ENCODE peak calls at places on chromosomes 6 and 20, in eight cellular contexts. Y is fibroblast of mammary gland, D is BJ, Q is mammary epithelial cell, T is progenitor cell of endocrine pancreas, L is nephron progenitor cell, E is bronchial epithelial cell, U is GM10248. K is an unnamed sample.
A peak's percentile ranks its signal among the peaks of the same experiment; 100 is the strongest.

GRCh38 chr20:38838326-38838725 is 32.8 kb downstream of the PPP1R16B start:
- DNase-seq in L (no peak), Y (no peak), E (no peak), Q (no peak), T (no peak), U (no peak), D (no peak), K (no peak)

GRCh38 chr20:17215167-17215566 is 11.7 kb upstream of the PCSK2 start:
- DNase-seq in E (no peak), Y (no peak), U (no peak), Q (no peak), T (no peak), D (no peak), L (no peak), K (no peak)

GRCh38 chr20:57880155-57880648 is 170.4 kb upstream of the PMEPA1 start:
- DNase-seq in T (no peak), Y (no peak), U (no peak), D (peak; percentile 62), Q (no peak), L (no peak), E (no peak), K (no peak)

GRCh38 chr6:2859325-2859700 is 17.6 kb upstream of the SERPINB1 start:
- DNase-seq in Y (no peak), L (no peak), Q (no peak), E (no peak), U (no peak), T (no peak), D (no peak), K (no peak)

GRCh38 chr6:143745160-143746133 is 67.7 kb downstream of the PHACTR2 start:
- DNase-seq in E (peak; percentile 39), D (no peak), Y (peak; percentile 57), L (peak; percentile 23), T (peak; percentile 46), U (no peak), Q (no peak), K (no peak)

GRCh38 chr20:7214081-7214740 is 446.7 kb downstream of the BMP2 start:
- DNase-seq in Y (no peak), D (no peak), E (no peak), U (no peak), L (no peak), T (no peak), Q (no peak), K (no peak)

GRCh38 chr20:17490501-17490900 is 40.7 kb downstream of the BFSP1 start:
- DNase-seq in Q (no peak), L (no peak), D (no peak), Y (no peak), U (no peak), E (no peak), T (no peak), K (no peak)

GRCh38 chr20:49985157-49985556 is 2.4 kb downstream of the SNAI1 start:
- DNase-seq in Q (no peak), D (no peak), U (no peak), E (no peak), L (no peak), Y (no peak), T (no peak), K (no peak)

DNA sequence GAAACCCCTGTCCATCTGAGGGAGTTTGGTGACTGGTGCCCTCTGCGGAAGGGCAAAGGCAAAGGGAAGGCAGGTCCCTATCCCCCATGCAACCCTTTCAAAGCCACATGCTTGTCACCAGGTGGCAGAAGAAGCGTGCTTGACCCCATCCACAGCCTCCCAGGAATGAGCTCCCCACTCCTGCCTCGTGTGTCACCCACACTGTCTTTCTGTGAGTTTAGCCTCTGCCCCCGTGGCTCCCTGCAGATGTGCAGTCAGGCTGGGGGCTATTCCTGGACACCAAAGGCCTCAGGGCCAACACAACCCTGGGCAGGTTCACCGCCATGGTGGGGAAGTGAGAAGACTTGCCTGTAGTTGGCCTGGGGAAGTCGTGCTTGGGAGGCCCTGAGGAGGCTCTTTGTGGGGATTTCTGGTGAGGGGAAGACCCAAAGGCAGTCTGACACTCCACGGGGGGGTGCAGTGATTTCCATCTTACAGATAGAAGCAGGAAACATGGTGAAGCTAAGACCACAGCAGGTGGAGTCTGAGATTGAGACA is 16.6 kb upstream of the PCMTD2 start:
- DNase-seq in Q (no peak), T (no peak), D (no peak), E (no peak), U (peak; percentile 87), Y (no peak), L (no peak), K (peak; percentile 90)
- TF ChIP-seq CTCF in Q (no peak), T (no peak), D (peak; percentile 3), E (no peak), U (no peak), Y (no peak), L (no peak), K (no peak)

DNA sequence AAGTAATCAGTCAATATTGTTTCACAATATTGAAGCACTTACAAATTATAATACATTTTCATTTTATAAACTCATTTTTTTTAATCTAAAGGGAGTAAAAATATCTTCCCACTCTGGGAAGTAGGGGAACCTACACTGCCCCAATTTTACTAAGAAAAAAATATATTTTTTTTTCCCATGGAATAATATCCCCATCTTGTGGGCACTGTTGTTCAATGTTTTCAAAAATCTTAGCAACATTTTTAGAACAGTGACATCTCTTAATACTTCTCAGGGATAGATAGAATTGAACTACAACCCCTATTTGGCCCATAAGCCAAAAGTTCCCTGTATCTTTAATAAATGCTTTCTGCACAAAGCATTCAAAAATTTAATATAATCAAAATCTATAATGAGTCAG is 42.9 kb downstream of the ARHGAP18 start:
- DNase-seq in T (no peak), U (no peak), D (no peak), L (no peak), Y (no peak), E (no peak), Q (no peak), K (no peak)
- TF ChIP-seq CTCF in T (no peak), U (no peak), D (peak; percentile 3), L (no peak), Y (no peak), E (no peak), Q (no peak), K (no peak)

DNA sequence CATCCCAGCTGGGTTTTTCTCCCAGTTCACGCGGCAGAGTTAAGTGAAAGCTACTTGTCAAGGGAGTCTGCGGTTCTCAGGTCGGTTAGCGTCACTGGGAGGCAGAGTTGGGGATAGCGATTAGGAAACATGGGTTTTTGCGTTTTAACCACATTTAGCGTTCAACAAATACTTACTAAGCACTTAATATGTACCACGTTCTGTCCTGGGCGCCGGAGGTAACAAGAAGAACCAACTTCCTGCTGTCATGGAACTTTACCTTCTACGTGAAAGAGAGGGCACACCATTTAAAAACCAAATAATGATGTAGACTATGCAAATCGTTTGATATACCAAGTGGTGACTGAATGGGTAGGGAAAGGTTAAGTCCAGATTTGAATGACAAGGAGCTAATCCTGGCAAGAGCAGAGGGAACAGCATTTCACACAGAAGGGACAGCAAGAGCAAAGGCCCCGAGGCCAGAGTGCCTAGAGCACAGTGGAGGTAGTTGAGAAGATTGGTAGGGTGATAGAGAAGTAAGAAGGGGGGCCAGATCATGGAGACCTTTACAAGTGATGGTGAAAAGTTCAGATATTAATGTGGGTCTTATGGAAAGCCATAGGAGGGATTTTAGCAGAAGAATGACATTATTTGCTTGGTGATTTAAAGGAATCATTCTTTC is 740 bp downstream of the RIOK1 start:
- DNase-seq in L (no peak), E (no peak), Q (no peak), T (no peak), U (no peak), D (no peak), Y (no peak), K (peak; percentile 19)
- TF ChIP-seq CTCF in L (no peak), E (no peak), Q (no peak), T (no peak), U (no peak), D (no peak), Y (peak; percentile 0), K (no peak)

GRCh38 chr20:1737134-1737533 is 79.6 kb upstream of the SIRPG start:
- DNase-seq in E (no peak), T (no peak), Y (no peak), U (no peak), Q (no peak), L (no peak), D (no peak), K (no peak)

GRCh38 chr20:1735417-1736089 is 78.0 kb upstream of the SIRPG start:
- DNase-seq in Y (no peak), U (no peak), T (no peak), D (no peak), L (no peak), E (no peak), Q (no peak), K (no peak)

DNA sequence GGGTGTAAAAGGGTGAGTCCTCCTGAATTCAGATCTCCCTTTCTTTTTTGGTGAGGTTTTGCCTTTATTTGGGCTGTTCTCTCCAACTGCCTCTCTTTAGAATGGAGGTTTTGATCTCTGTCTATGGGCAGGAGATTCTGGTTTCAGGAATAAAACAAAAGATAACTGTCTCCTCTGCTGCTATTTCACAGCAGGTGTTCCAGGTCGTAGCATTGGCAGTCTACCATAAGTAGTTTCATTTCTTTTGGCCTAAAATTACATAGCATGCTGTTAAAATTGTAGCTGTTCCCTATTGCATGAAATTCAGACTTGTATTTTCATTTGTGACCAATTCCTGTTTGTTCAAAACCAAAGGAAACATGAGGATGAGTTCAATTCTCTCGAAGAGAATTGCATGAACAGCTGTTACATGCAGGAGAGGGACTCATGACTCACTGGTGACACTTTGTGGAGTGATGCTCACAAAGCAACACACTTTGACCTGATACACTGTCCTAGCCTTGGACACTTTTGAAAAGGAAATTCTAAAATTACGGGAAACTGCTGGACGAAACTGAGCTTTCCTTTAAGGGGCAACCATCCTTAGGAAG is 76.8 kb upstream of the SIRPG start:
- DNase-seq in E (peak; percentile 40), L (no peak), D (no peak), T (no peak), Y (peak; percentile 40), Q (peak; percentile 36), U (peak; percentile 34), K (peak; percentile 64)
- TF ChIP-seq CTCF in E (peak; percentile 14), L (no peak), D (no peak), T (no peak), Y (no peak), Q (peak; percentile 8), U (peak; percentile 76), K (peak; percentile 67)

GRCh38 chr20:42945595-42945994 is 244.1 kb downstream of the PTPRT start:
- DNase-seq in Y (no peak), D (no peak), T (no peak), Q (no peak), L (no peak), U (no peak), E (no peak), K (no peak)

GRCh38 chr20:42955713-42956112 is 234.0 kb downstream of the PTPRT start:
- DNase-seq in U (no peak), Q (no peak), T (no peak), E (no peak), L (no peak), D (no peak), Y (no peak), K (no peak)

GRCh38 chr20:42945194-42945593 is 244.5 kb downstream of the PTPRT start:
- DNase-seq in D (no peak), E (no peak), L (no peak), T (no peak), Y (no peak), Q (no peak), U (no peak), K (no peak)

GRCh38 chr20:42949865-42950264 is 239.8 kb downstream of the PTPRT start:
- DNase-seq in D (no peak), L (no peak), U (no peak), Y (no peak), Q (no peak), T (no peak), E (no peak), K (no peak)
- TF ChIP-seq CTCF in D (no peak), L (no peak), U (no peak), Y (no peak), Q (no peak), T (peak; percentile 56), E (no peak), K (no peak)